ENCODE peak calls at places on chromosomes 3 and 15, in six cellular contexts. R is activated B cell treated with CpG ODN at 0.5 μM for 24 hours, T is RWPE1, I is AG09309, S is progenitor cell of endocrine pancreas, U is endodermal cell. C is an unnamed sample.

GRCh38 chr3:414063-414462 is 217.5 kb downstream of the CHL1 start:
- DNase-seq in S (no peak), I (no peak), T (no peak), R (no peak), U (no peak), C (no peak)

GRCh38 chr3:152105446-152105845 is 163.3 kb upstream of the MBNL1 start:
- DNase-seq in R (no peak), T (no peak), I (no peak), U (no peak), S (no peak), C (no peak)

GRCh38 chr3:23277688-23278087 is 74.6 kb downstream of the UBE2E2 start:
- DNase-seq in T (no peak), U (no peak), I (no peak), R (no peak), S (no peak), C (no peak)

GRCh38 chr3:22159004-22159695 is 408.1 kb upstream of the ZNF385D start:
- DNase-seq in R (no peak), I (no peak), T (no peak), U (no peak), S (no peak), C (no peak)

GRCh38 chr3:72629191-72629611 is 219.0 kb downstream of the SHQ1 start:
- DNase-seq in T (peak; percentile 62), U (no peak), S (no peak), R (no peak), I (no peak), C (no peak)

GRCh38 chr3:102361013-102361412 is 73.8 kb upstream of the ZPLD1 start:
- DNase-seq in R (no peak), I (no peak), S (no peak), T (no peak), U (no peak), C (no peak)

GRCh38 chr3:123819949-123820348 is 64.2 kb downstream of the MYLK start:
- DNase-seq in U (peak; percentile 53), T (no peak), R (no peak), S (no peak), I (no peak), C (no peak)

GRCh38 chr3:158936530-158937113 is 134.8 kb downstream of the MFSD1 start:
- DNase-seq in T (no peak), U (peak; percentile 84), S (no peak), R (no peak), I (no peak), C (no peak)

GRCh38 chr3:58051196-58051595 is 43.0 kb downstream of the FLNB start:
- DNase-seq in S (no peak), R (no peak), U (no peak), T (peak; percentile 56), I (peak; percentile 84), C (no peak)

GRCh38 chr15:74340139-74340538 is 27.3 kb downstream of the CYP11A1 start:
- DNase-seq in S (no peak), U (no peak), T (peak; percentile 55), R (no peak), I (no peak), C (no peak)

GRCh38 chr15:80695911-80696651 is 971 bp downstream of the ABHD17C start:
- DNase-seq in U (peak; percentile 64), T (peak; percentile 78), R (peak; percentile 41), S (no peak), I (no peak), C (no peak)

GRCh38 chr15:60155661-60156060 is 151.6 kb downstream of the FOXB1 start:
- DNase-seq in R (no peak), U (no peak), S (no peak), T (no peak), I (peak; percentile 2), C (no peak)

GRCh38 chr3:15327941-15328340 is 4.4 kb downstream of the SH3BP5 start:
- DNase-seq in S (no peak), T (no peak), U (no peak), R (peak; percentile 36), I (no peak), C (no peak)

GRCh38 chr3:41317718-41318117 is 118.4 kb downstream of the CTNNB1 start:
- DNase-seq in R (no peak), U (no peak), I (peak; percentile 32), S (no peak), T (no peak), C (no peak)

GRCh38 chr3:184192889-184193288 is 6.9 kb downstream of the ABCF3 start:
- DNase-seq in I (no peak), U (peak; percentile 18), T (no peak), R (no peak), S (no peak), C (no peak)

GRCh38 chr3:28924744-28925360 is 356.0 kb upstream of the RBMS3 start:
- DNase-seq in U (no peak), R (no peak), I (no peak), T (no peak), S (no peak), C (no peak)

GRCh38 chr3:88141458-88142083 is 8.2 kb upstream of the C3orf38 start:
- DNase-seq in S (no peak), I (peak; percentile 70), T (peak; percentile 8), U (no peak), R (no peak), C (no peak)

GRCh38 chr15:49927462-49927861 is 191.6 kb downstream of the ATP8B4 start:
- DNase-seq in R (no peak), S (no peak), T (no peak), I (peak; percentile 70), U (no peak), C (no peak)

GRCh38 chr15:28899061-28899738 is 13.4 kb downstream of the APBA2 start:
- DNase-seq in T (no peak), I (no peak), S (no peak), U (no peak), R (no peak), C (no peak)

GRCh38 chr3:62554264-62554799 is 181.0 kb upstream of the FEZF2 start:
- DNase-seq in U (peak; percentile 64), T (no peak), R (no peak), I (no peak), S (no peak), C (no peak)

GRCh38 chr3:123027292-123028232 is at the start of gene SEMA5B:
- DNase-seq in U (peak; percentile 94), S (peak; percentile 55), I (no peak), R (peak; percentile 49), T (no peak), C (peak; percentile 67)

GRCh38 chr3:65732060-65732933 is 306.4 kb downstream of the MAGI1 start:
- DNase-seq in S (no peak), U (peak; percentile 59), T (peak; percentile 55), I (peak; percentile 24), R (no peak), C (peak; percentile 27)

GRCh38 chr3:71542548-71543370 is 40.8 kb downstream of the FOXP1 start:
- DNase-seq in I (peak; percentile 94), S (no peak), R (no peak), U (no peak), T (peak; percentile 35), C (no peak)

GRCh38 chr15:78093242-78094020 is 1.1 kb downstream of the SH2D7 start:
- DNase-seq in U (no peak), R (no peak), S (no peak), I (peak; percentile 68), T (no peak), C (no peak)

DNA sequence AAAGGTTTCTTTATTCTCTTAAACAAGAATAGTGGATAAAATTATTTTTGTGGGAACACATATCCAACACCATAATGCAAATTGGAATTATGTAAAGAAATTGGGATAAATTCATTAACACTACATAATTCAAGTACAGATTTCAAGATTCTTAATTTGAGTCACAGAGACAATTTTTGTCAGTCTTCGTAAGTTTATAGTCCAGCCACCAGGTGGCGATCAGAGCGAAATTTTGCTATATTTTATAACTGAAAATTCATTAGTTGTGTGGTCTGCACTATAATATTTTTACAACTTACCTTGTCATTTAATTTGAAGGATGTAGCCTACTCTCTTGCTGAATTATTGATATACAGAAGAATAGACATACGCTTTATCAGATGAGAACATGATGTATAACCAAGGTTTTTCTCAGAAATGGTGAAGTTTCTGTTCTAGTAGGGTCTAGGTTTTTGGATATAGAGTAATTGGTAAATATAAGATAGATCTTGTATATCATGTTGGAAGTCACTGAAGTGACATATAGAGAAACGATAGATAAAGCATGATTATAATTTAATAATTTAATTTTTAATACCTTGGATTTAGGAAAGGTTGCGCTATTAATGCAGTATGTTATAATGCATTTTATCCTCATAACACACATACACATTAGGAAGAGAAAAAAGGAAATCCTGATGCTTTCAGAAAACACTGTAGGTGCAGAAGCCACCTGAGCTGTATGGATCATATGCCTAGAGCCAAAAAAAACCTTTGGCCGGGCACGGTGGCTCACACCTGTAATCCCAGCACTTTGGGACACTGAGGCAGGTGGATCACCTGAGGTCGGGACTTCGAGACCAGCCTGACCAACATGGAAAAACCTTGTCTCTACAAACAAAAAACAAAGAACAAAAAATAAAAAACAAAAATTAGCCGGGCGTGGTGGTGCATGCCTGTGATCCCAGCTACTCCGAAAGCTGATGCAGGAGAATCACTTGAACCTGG is 31.7 kb downstream of the PLSCR4 start:
- DNase-seq in R (no peak), U (no peak), I (no peak), S (no peak), T (peak; percentile 21), C (no peak)
- TF ChIP-seq CTCF in R (peak; percentile 80), U (peak; percentile 94), I (peak; percentile 54), S (peak; percentile 90), T (peak; percentile 66), C (peak; percentile 60)

DNA sequence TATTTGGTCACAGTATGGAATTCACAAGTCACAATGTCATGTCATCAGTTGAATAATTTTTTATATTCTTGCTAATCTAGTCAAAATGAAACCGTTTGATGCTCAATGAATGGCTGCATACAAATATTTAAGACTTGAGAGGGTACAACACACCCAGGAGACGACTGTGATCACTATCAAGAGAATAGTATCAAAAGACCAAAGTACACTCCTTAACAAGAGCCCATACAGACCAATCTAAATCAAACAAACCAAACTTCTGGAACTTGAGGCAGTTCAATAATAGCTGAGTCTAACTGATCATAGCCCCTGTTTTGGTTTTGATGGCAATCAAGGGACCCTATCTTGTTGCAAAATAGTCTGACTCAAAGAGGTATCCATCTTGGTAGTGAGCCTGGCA is 265.1 kb downstream of the THSD4 start:
- DNase-seq in S (no peak), R (no peak), U (no peak), T (no peak), I (no peak), C (no peak)
- TF ChIP-seq CTCF in S (no peak), R (no peak), U (no peak), T (no peak), I (no peak), C (no peak)

GRCh38 chr15:65962187-65962586 is 92.9 kb downstream of the RAB11A start:
- DNase-seq in S (no peak), U (no peak), I (no peak), T (peak; percentile 54), R (no peak), C (no peak)
- TF ChIP-seq CTCF in S (no peak), U (no peak), I (peak; percentile 23), T (no peak), R (no peak), C (peak; percentile 8)

GRCh38 chr3:52771702-52772101 is 962 bp upstream of the NEK4 start:
- DNase-seq in U (no peak), R (no peak), I (no peak), S (no peak), T (no peak), C (no peak)

GRCh38 chr3:52773361-52774065 is 2.8 kb upstream of the NEK4 start:
- DNase-seq in U (no peak), S (no peak), R (no peak), T (no peak), I (no peak), C (no peak)

GRCh38 chr3:52771334-52771681 is 568 bp upstream of the NEK4 start:
- DNase-seq in U (no peak), T (no peak), S (no peak), R (no peak), I (no peak), C (no peak)

GRCh38 chr3:52769786-52770445 is 824 bp downstream of the NEK4 start:
- DNase-seq in U (no peak), T (no peak), I (no peak), S (no peak), R (no peak), C (no peak)

GRCh38 chr3:52770581-52771333 is at the start of gene NEK4:
- DNase-seq in T (peak; percentile 82), R (peak; percentile 80), I (peak; percentile 46), S (peak; percentile 85), U (peak; percentile 97), C (peak; percentile 64)
- TF ChIP-seq CTCF in T (no peak), R (no peak), I (no peak), S (no peak), U (peak; percentile 40), C (no peak)